ENCODE peak calls at places on chromosomes 12 and 14, in five cellular contexts. One of them, this sample, is unnamed.
A peak's percentile ranks its signal among the peaks of the same experiment; 100 is the strongest.

GRCh38 chr12:99707883-99708282 is 60.3 kb downstream of the GARIN6 start:
- ATAC-seq in CD4-positive, alpha-beta T cell: no peak
- ATAC-seq in activated naive CD8-positive, alpha-beta T cell treated with anti-CD3 and anti-CD28 coated beads, Interleukin-2, amount 10 ng/mL, durations not matched to agents 7 days and 5 days: no peak
- ATAC-seq in activated CD8-positive, alpha-beta T cell treated with anti-CD3 and anti-CD28 coated beads for 36 hours: no peak
- ATAC-seq in esophagus mucosa: no peak
- ATAC-seq in this sample: no peak

GRCh38 chr12:55723516-55724225 is 3.5 kb downstream of the RDH5 start:
- ATAC-seq in activated CD8-positive, alpha-beta T cell treated with anti-CD3 and anti-CD28 coated beads for 36 hours: no peak
- ATAC-seq in CD4-positive, alpha-beta T cell: no peak
- ATAC-seq in activated naive CD8-positive, alpha-beta T cell treated with anti-CD3 and anti-CD28 coated beads, Interleukin-2, amount 10 ng/mL, durations not matched to agents 7 days and 5 days: no peak
- ATAC-seq in esophagus mucosa: no peak
- ATAC-seq in this sample: no peak

GRCh38 chr12:29030006-29030405 is 119.1 kb upstream of the FAR2 start:
- ATAC-seq in activated naive CD8-positive, alpha-beta T cell treated with anti-CD3 and anti-CD28 coated beads, Interleukin-2, amount 10 ng/mL, durations not matched to agents 7 days and 5 days: no peak
- ATAC-seq in esophagus mucosa: no peak
- ATAC-seq in CD4-positive, alpha-beta T cell: no peak
- ATAC-seq in activated CD8-positive, alpha-beta T cell treated with anti-CD3 and anti-CD28 coated beads for 36 hours: no peak
- ATAC-seq in this sample: no peak

GRCh38 chr12:39047539-39048078 is 142.2 kb upstream of the CPNE8 start:
- ATAC-seq in activated CD8-positive, alpha-beta T cell treated with anti-CD3 and anti-CD28 coated beads for 36 hours: no peak
- ATAC-seq in CD4-positive, alpha-beta T cell: no peak
- ATAC-seq in esophagus mucosa: no peak
- ATAC-seq in activated naive CD8-positive, alpha-beta T cell treated with anti-CD3 and anti-CD28 coated beads, Interleukin-2, amount 10 ng/mL, durations not matched to agents 7 days and 5 days: no peak
- ATAC-seq in this sample: no peak

GRCh38 chr14:69814397-69814796 is 17.4 kb upstream of the SLC10A1 start:
- ATAC-seq in esophagus mucosa: no peak
- ATAC-seq in activated CD8-positive, alpha-beta T cell treated with anti-CD3 and anti-CD28 coated beads for 36 hours: no peak
- ATAC-seq in activated naive CD8-positive, alpha-beta T cell treated with anti-CD3 and anti-CD28 coated beads, Interleukin-2, amount 10 ng/mL, durations not matched to agents 7 days and 5 days: no peak
- ATAC-seq in CD4-positive, alpha-beta T cell: no peak
- ATAC-seq in this sample: no peak

GRCh38 chr12:3744216-3744883 is 8.6 kb downstream of the CRACR2A start:
- ATAC-seq in activated CD8-positive, alpha-beta T cell treated with anti-CD3 and anti-CD28 coated beads for 36 hours: peak; percentile 17
- ATAC-seq in activated naive CD8-positive, alpha-beta T cell treated with anti-CD3 and anti-CD28 coated beads, Interleukin-2, amount 10 ng/mL, durations not matched to agents 7 days and 5 days: peak; percentile 40
- ATAC-seq in CD4-positive, alpha-beta T cell: no peak
- ATAC-seq in esophagus mucosa: no peak
- ATAC-seq in this sample: no peak

GRCh38 chr12:45336331-45336730 is 120.4 kb downstream of the ANO6 start:
- ATAC-seq in esophagus mucosa: peak; percentile 64
- ATAC-seq in CD4-positive, alpha-beta T cell: no peak
- ATAC-seq in activated naive CD8-positive, alpha-beta T cell treated with anti-CD3 and anti-CD28 coated beads, Interleukin-2, amount 10 ng/mL, durations not matched to agents 7 days and 5 days: no peak
- ATAC-seq in activated CD8-positive, alpha-beta T cell treated with anti-CD3 and anti-CD28 coated beads for 36 hours: no peak
- ATAC-seq in this sample: no peak

GRCh38 chr14:24291446-24292117 is 8.0 kb downstream of the DHRS1 start:
- ATAC-seq in esophagus mucosa: no peak
- ATAC-seq in CD4-positive, alpha-beta T cell: no peak
- ATAC-seq in activated naive CD8-positive, alpha-beta T cell treated with anti-CD3 and anti-CD28 coated beads, Interleukin-2, amount 10 ng/mL, durations not matched to agents 7 days and 5 days: no peak
- ATAC-seq in activated CD8-positive, alpha-beta T cell treated with anti-CD3 and anti-CD28 coated beads for 36 hours: no peak
- ATAC-seq in this sample: no peak

GRCh38 chr12:117143008-117143532 is 43.9 kb upstream of the TESC start:
- ATAC-seq in activated CD8-positive, alpha-beta T cell treated with anti-CD3 and anti-CD28 coated beads for 36 hours: peak; percentile 34
- ATAC-seq in CD4-positive, alpha-beta T cell: no peak
- ATAC-seq in activated naive CD8-positive, alpha-beta T cell treated with anti-CD3 and anti-CD28 coated beads, Interleukin-2, amount 10 ng/mL, durations not matched to agents 7 days and 5 days: no peak
- ATAC-seq in esophagus mucosa: peak; percentile 51
- ATAC-seq in this sample: no peak

GRCh38 chr12:25677180-25677937 is 124.3 kb upstream of the LMNTD1 start:
- ATAC-seq in activated naive CD8-positive, alpha-beta T cell treated with anti-CD3 and anti-CD28 coated beads, Interleukin-2, amount 10 ng/mL, durations not matched to agents 7 days and 5 days: no peak
- ATAC-seq in activated CD8-positive, alpha-beta T cell treated with anti-CD3 and anti-CD28 coated beads for 36 hours: no peak
- ATAC-seq in CD4-positive, alpha-beta T cell: no peak
- ATAC-seq in esophagus mucosa: no peak
- ATAC-seq in this sample: no peak

GRCh38 chr14:53807108-53807507 is 149.5 kb downstream of the BMP4 start:
- ATAC-seq in esophagus mucosa: no peak
- ATAC-seq in CD4-positive, alpha-beta T cell: no peak
- ATAC-seq in activated naive CD8-positive, alpha-beta T cell treated with anti-CD3 and anti-CD28 coated beads, Interleukin-2, amount 10 ng/mL, durations not matched to agents 7 days and 5 days: no peak
- ATAC-seq in activated CD8-positive, alpha-beta T cell treated with anti-CD3 and anti-CD28 coated beads for 36 hours: no peak
- ATAC-seq in this sample: peak; percentile 83

GRCh38 chr12:66399626-66399931 is 97.3 kb downstream of the HELB start:
- ATAC-seq in CD4-positive, alpha-beta T cell: no peak
- ATAC-seq in esophagus mucosa: no peak
- ATAC-seq in activated naive CD8-positive, alpha-beta T cell treated with anti-CD3 and anti-CD28 coated beads, Interleukin-2, amount 10 ng/mL, durations not matched to agents 7 days and 5 days: no peak
- ATAC-seq in activated CD8-positive, alpha-beta T cell treated with anti-CD3 and anti-CD28 coated beads for 36 hours: no peak
- ATAC-seq in this sample: no peak

GRCh38 chr12:52082026-52082667 is 2.6 kb downstream of the SMIM41 start:
- ATAC-seq in CD4-positive, alpha-beta T cell: no peak
- ATAC-seq in activated naive CD8-positive, alpha-beta T cell treated with anti-CD3 and anti-CD28 coated beads, Interleukin-2, amount 10 ng/mL, durations not matched to agents 7 days and 5 days: no peak
- ATAC-seq in esophagus mucosa: no peak
- ATAC-seq in activated CD8-positive, alpha-beta T cell treated with anti-CD3 and anti-CD28 coated beads for 36 hours: no peak
- ATAC-seq in this sample: peak; percentile 57

GRCh38 chr12:117125275-117125613 is 26.0 kb upstream of the TESC start:
- ATAC-seq in CD4-positive, alpha-beta T cell: no peak
- ATAC-seq in activated CD8-positive, alpha-beta T cell treated with anti-CD3 and anti-CD28 coated beads for 36 hours: peak; percentile 62
- ATAC-seq in esophagus mucosa: peak; percentile 49
- ATAC-seq in activated naive CD8-positive, alpha-beta T cell treated with anti-CD3 and anti-CD28 coated beads, Interleukin-2, amount 10 ng/mL, durations not matched to agents 7 days and 5 days: no peak
- ATAC-seq in this sample: no peak

GRCh38 chr12:108102363-108102762 is 26.7 kb upstream of the WSCD2 start:
- ATAC-seq in activated CD8-positive, alpha-beta T cell treated with anti-CD3 and anti-CD28 coated beads for 36 hours: no peak
- ATAC-seq in esophagus mucosa: no peak
- ATAC-seq in CD4-positive, alpha-beta T cell: no peak
- ATAC-seq in activated naive CD8-positive, alpha-beta T cell treated with anti-CD3 and anti-CD28 coated beads, Interleukin-2, amount 10 ng/mL, durations not matched to agents 7 days and 5 days: no peak
- ATAC-seq in this sample: no peak

This sample was measured in gastroesophageal sphincter.